ENCODE peak calls at places on chromosomes 16 and 17, in six cellular contexts. W is GM23248, T is IMR-90, L is PC-3, E is kidney, V is H9. A is an unnamed sample.

GRCh38 chr16:54216268-54217187 is 70.1 kb downstream of the IRX3 start:
- DNase-seq in W (peak), T (no peak), L (no peak), E (no peak), V (no peak), A (no peak)

GRCh38 chr17:45170280-45170975 is 8.8 kb downstream of the HEXIM2 start:
- DNase-seq in W (no peak), T (no peak), L (no peak), E (peak), V (peak), A (no peak)

GRCh38 chr17:75430159-75430748 is 24.8 kb upstream of the GRB2 start:
- DNase-seq in W (no peak), T (peak), L (peak), E (no peak), V (peak), A (peak)

GRCh38 chr17:29956225-29956624 is 14.8 kb downstream of the EFCAB5 start:
- DNase-seq in W (no peak), T (no peak), L (no peak), E (no peak), V (no peak), A (no peak)

GRCh38 chr16:25027781-25028180 is 12.6 kb upstream of the ARHGAP17 start:
- DNase-seq in W (no peak), T (no peak), L (no peak), E (no peak), V (no peak), A (no peak)

GRCh38 chr16:51682905-51683304 is 531.8 kb upstream of the SALL1 start:
- DNase-seq in W (no peak), T (no peak), L (no peak), E (no peak), V (no peak), A (no peak)

GRCh38 chr17:15038656-15039055 is 226.5 kb downstream of the PMP22 start:
- DNase-seq in W (peak), T (peak), L (peak), E (no peak), V (no peak), A (peak)

GRCh38 chr17:22217135-22217534 is 524.8 kb downstream of the KCNJ18 start:
- DNase-seq in W (no peak), T (no peak), L (no peak), E (no peak), V (no peak), A (no peak)

GRCh38 chr17:74274703-74275340 is 788 bp downstream of the DNAI2 start:
- DNase-seq in W (no peak), T (no peak), L (no peak), E (no peak), V (no peak), A (no peak)

GRCh38 chr16:80852261-80852872 is 48.0 kb upstream of the CDYL2 start:
- DNase-seq in W (peak), T (peak), L (peak), E (no peak), V (peak), A (peak)

GRCh38 chr16:10688726-10689125 is 6.0 kb downstream of the TEKT5 start:
- DNase-seq in W (no peak), T (no peak), L (no peak), E (no peak), V (no peak), A (no peak)

GRCh38 chr16:10858203-10858602 is 18.8 kb upstream of the CIITA start:
- DNase-seq in W (no peak), T (no peak), L (no peak), E (no peak), V (no peak), A (no peak)

GRCh38 chr16:67000384-67001158 is 12.2 kb downstream of the CES4A start:
- DNase-seq in W (peak), T (no peak), L (peak), E (peak), V (peak), A (peak)
- H3K9ac ChIP-seq in W (peak), T (peak), L (peak), E (peak), V (no peak), A (peak)

GRCh38 chr16:27473101-27473900 is 71.3 kb downstream of the IL21R start:
- DNase-seq in W (no peak), T (no peak), L (no peak), E (peak), V (no peak), A (no peak)

GRCh38 chr16:27476240-27476639 is 73.5 kb downstream of the GTF3C1 start:
- DNase-seq in W (no peak), T (peak), L (no peak), E (peak), V (no peak), A (no peak)

GRCh38 chr16:27474041-27474440 is 72.1 kb downstream of the IL21R start:
- DNase-seq in W (no peak), T (no peak), L (no peak), E (peak), V (no peak), A (no peak)

GRCh38 chr16:27474921-27475320 is 72.9 kb downstream of the IL21R start:
- DNase-seq in W (no peak), T (no peak), L (no peak), E (peak), V (no peak), A (no peak)

DNA sequence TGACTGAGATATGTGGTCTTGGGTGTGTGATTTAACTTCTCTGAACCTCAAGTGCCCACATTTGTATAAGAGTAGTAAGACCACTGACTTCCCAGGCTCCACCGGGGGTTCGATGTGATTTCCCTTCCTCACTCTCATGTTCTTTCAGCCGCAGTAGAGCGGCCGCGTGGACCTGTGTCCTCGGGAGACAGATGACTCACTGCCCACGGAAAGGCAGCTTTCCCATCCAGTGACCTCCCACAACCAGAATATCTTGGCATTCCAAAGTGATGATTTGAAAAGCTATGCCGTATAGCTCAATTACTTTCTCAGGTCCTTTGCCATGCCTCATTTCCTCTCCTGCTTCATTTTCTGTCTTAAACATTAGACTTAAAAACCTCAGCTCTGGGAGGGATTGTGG is 73.6 kb downstream of the IL21R start:
- DNase-seq in W (peak), T (peak), L (peak), E (peak), V (no peak), A (peak)
- H3K9ac ChIP-seq in W (peak), T (no peak), L (no peak), E (no peak), V (no peak), A (no peak)

GRCh38 chr16:88071908-88072307 is 120.7 kb downstream of the BANP start:
- DNase-seq in W (no peak), T (no peak), L (no peak), E (peak), V (no peak), A (no peak)

GRCh38 chr16:88070989-88071625 is 119.9 kb downstream of the BANP start:
- DNase-seq in W (no peak), T (no peak), L (no peak), E (peak), V (no peak), A (no peak)

GRCh38 chr16:88068476-88069396 is 117.5 kb downstream of the BANP start:
- DNase-seq in W (no peak), T (no peak), L (no peak), E (peak), V (no peak), A (no peak)

GRCh38 chr16:88069397-88070168 is 118.3 kb downstream of the BANP start:
- DNase-seq in W (no peak), T (no peak), L (no peak), E (peak), V (no peak), A (no peak)

DNA sequence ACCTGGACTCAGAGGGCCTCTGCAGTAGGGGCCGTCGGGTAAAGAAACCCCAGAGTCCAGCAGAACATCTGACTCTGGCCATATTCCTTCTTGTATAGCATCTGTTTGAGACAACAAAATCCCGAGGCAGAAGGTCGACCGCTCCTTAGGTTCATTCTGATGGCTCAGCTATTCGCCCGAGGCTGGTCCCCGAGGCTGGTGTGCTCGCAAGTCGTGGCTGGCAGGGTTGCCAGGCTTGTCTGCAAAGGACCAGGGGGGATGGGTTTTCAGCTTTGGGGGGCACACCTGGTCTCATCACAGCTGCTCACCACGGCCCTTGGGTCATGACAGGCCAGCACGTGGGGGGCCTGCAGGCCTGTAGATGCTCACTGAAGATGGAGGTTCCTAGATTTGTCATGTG is 119.1 kb downstream of the BANP start:
- DNase-seq in W (no peak), T (no peak), L (no peak), E (peak), V (no peak), A (no peak)
- H3K9ac ChIP-seq in W (no peak), T (no peak), L (no peak), E (no peak), V (no peak), A (no peak)

GRCh38 chr16:17224859-17225258 is 245.9 kb downstream of the XYLT1 start:
- DNase-seq in W (peak), T (peak), L (no peak), E (peak), V (no peak), A (peak)

GRCh38 chr16:17224350-17224749 is 246.4 kb downstream of the XYLT1 start:
- DNase-seq in W (no peak), T (no peak), L (no peak), E (no peak), V (no peak), A (no peak)

GRCh38 chr16:17223576-17223975 is 247.2 kb downstream of the XYLT1 start:
- DNase-seq in W (no peak), T (no peak), L (no peak), E (no peak), V (no peak), A (no peak)

GRCh38 chr16:17227278-17227677 is 243.5 kb downstream of the XYLT1 start:
- DNase-seq in W (no peak), T (no peak), L (no peak), E (no peak), V (peak), A (no peak)

GRCh38 chr16:17225551-17225950 is 245.2 kb downstream of the XYLT1 start:
- DNase-seq in W (peak), T (peak), L (no peak), E (no peak), V (no peak), A (peak)
- H3K9ac ChIP-seq in W (no peak), T (no peak), L (no peak), E (no peak), V (no peak), A (peak)

GRCh38 chr16:30561212-30561816 is 3.1 kb upstream of the ZNF764 start:
- DNase-seq in W (no peak), T (no peak), L (no peak), E (peak), V (peak), A (no peak)
- H3K9ac ChIP-seq in W (no peak), T (no peak), L (no peak), E (peak), V (no peak), A (peak)

DNA sequence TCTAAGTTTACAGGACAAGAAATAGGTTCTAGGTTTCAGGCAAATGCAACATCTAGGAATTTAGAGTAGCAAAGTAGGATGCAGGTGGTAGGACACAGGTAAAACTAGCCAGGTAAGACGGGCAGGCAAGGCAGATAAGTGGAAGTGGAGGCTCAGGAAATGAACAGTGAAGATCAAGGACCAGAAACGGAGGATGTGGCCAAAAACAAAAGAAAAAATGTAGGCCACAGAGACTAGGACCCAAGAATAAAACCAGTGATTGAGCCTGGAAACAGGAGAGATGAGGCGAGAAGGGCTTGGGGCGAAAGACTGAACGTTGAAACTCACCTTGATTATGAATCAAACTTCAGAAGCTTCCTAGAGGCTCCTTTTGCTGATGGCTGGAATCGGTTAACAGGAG is 24.0 kb downstream of the CPSF4L start:
- DNase-seq in W (no peak), T (no peak), L (no peak), E (no peak), V (no peak), A (no peak)
- H3K9ac ChIP-seq in W (no peak), T (no peak), L (no peak), E (no peak), V (no peak), A (no peak)

DNA sequence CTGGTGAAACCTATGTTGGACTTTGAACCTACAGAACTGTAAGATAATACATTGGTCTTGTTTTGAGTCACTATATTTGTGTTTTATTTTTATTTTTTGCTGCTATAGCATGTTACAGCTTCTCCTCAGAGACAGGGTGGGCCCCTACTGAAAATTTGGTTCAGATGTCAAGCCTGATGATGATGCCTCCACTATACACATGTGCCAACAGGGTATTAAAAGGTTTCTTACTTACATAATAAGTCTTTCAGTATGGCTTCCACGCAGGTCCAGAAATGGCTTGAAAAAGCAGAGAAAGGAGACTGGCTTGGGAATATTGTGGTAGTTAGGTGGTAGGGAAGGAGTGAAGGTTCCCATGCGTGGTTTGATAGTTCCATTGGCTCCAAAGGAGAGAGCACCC is 52.9 kb upstream of the ELAC2 start:
- DNase-seq in W (no peak), T (no peak), L (no peak), E (no peak), V (no peak), A (no peak)
- H3K9ac ChIP-seq in W (no peak), T (no peak), L (no peak), E (no peak), V (no peak), A (no peak)

DNA sequence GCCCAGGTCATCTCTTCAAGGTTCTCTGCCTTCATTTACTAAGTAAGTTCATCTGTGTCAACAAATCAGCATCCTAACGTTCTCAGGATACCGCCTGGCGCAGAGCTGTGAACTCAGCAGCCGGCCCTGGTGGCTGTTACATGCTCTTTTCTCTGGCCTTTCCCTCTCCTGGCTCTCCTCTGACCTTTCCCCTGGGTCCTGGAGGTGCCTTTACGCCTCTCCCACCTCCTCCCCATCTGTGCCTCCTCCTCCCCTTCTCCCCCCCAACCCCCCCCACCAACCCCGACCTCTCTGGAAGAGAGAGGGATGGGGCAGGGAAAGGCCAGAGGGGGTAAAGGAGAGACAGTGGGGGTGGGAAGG is 19.5 kb downstream of the COTL1 start:
- DNase-seq in W (no peak), T (no peak), L (no peak), E (no peak), V (no peak), A (no peak)
- H3K9ac ChIP-seq in W (no peak), T (no peak), L (no peak), E (no peak), V (no peak), A (no peak)

GRCh38 chr17:81909966-81910839 is 996 bp downstream of the PCYT2 start:
- DNase-seq in W (peak), T (no peak), L (no peak), E (no peak), V (no peak), A (no peak)
- H3K9ac ChIP-seq in W (peak), T (peak), L (peak), E (peak), V (peak), A (peak)